ENCODE peak calls at places on chromosomes 16 and 17, in nine cellular contexts. V is testis; E is stimulated activated CD4-positive, alpha-beta T cell treated with anti-CD3 and anti-CD28 coated beads, Interleukin-1b, Interleukin-23, amount 100 ng/mL, for 4 hours; W is GM20000; D is activated naive CD4-positive, alpha-beta T cell; Y is stimulated activated CD8-positive, alpha-beta memory T cell treated with anti-CD3 and anti-CD28 coated beads, Interleukin-12 subunit alpha, Interleukin-12 subunit beta, amount 100 ng/mL, for 4 hours; G is HS-5; H is smooth muscle cell of the brain vasculature; O is ecto neural progenitor cell. J is an unnamed sample.

GRCh38 chr17:45171338-45172231 is 9.9 kb downstream of the HEXIM2 start:
- DNase-seq in W (no peak), D (no peak), O (peak), V (no peak), Y (no peak), H (no peak), E (no peak), G (no peak), J (no peak)

GRCh38 chr16:21638573-21638975 is 13.8 kb downstream of the IGSF6 start:
- DNase-seq in W (peak), O (no peak), D (no peak), Y (no peak), E (no peak), V (no peak), G (peak), H (no peak), J (no peak)

GRCh38 chr17:17303010-17303846 is at the start of gene NT5M:
- DNase-seq in V (peak), Y (peak), W (peak), H (peak), G (no peak), D (peak), O (peak), E (peak), J (peak)

GRCh38 chr17:29572691-29573557 is 4.4 kb downstream of the TP53I13 start:
- DNase-seq in H (no peak), O (peak), D (no peak), V (peak), Y (peak), E (peak), W (peak), G (no peak), J (peak)

GRCh38 chr17:44400226-44400847 is 10.9 kb upstream of the ITGA2B start:
- DNase-seq in G (no peak), W (no peak), E (no peak), V (peak), H (no peak), D (no peak), Y (no peak), O (peak), J (no peak)

GRCh38 chr17:77916771-77917481 is 41.6 kb upstream of the TNRC6C start:
- DNase-seq in E (no peak), O (no peak), D (no peak), G (no peak), H (no peak), V (no peak), W (no peak), Y (no peak), J (no peak)

GRCh38 chr17:48597775-48598631 is 4.4 kb upstream of the HOXB5 start:
- DNase-seq in Y (no peak), E (no peak), D (no peak), O (no peak), H (no peak), V (no peak), W (peak), G (no peak), J (no peak)

GRCh38 chr16:31006086-31006385 is 4.4 kb downstream of the STX1B start:
- DNase-seq in V (no peak), G (no peak), E (no peak), D (no peak), W (no peak), Y (no peak), H (no peak), O (no peak), J (no peak)

GRCh38 chr16:2752850-2753522 is 548 bp downstream of the SRRM2 start:
- DNase-seq in Y (no peak), G (peak), O (peak), E (no peak), V (peak), H (no peak), W (peak), D (peak), J (peak)

GRCh38 chr17:40545660-40546059 is 19.6 kb downstream of the CCR7 start:
- DNase-seq in G (no peak), H (no peak), O (no peak), Y (no peak), W (no peak), V (no peak), D (no peak), E (no peak), J (no peak)

GRCh38 chr17:2137342-2138098 is 82.6 kb downstream of the HIC1 start:
- DNase-seq in G (no peak), D (no peak), E (no peak), O (peak), H (peak), V (no peak), Y (no peak), W (peak), J (no peak)

GRCh38 chr16:73846292-73846849 is 450.2 kb upstream of the PSMD7 start:
- DNase-seq in Y (no peak), D (no peak), V (no peak), O (no peak), E (no peak), H (no peak), W (no peak), G (no peak), J (no peak)

GRCh38 chr17:6487243-6488007 is 43.2 kb downstream of the PIMREG start:
- DNase-seq in E (no peak), G (no peak), Y (no peak), O (no peak), W (no peak), D (no peak), H (no peak), V (peak), J (no peak)

GRCh38 chr16:59899940-59900339 is 1165.8 kb upstream of the GOT2 start:
- DNase-seq in D (no peak), E (no peak), V (no peak), W (no peak), O (no peak), Y (no peak), H (no peak), G (no peak), J (no peak)

GRCh38 chr16:69171325-69172095 is 15.5 kb upstream of the SNTB2 start:
- DNase-seq in W (no peak), V (no peak), O (no peak), H (no peak), D (no peak), Y (no peak), G (no peak), E (no peak), J (no peak)

GRCh38 chr17:76578376-76578775 is 7.3 kb downstream of the ST6GALNAC2 start:
- DNase-seq in E (no peak), Y (no peak), W (peak), V (no peak), O (no peak), G (no peak), H (no peak), D (no peak), J (no peak)

GRCh38 chr16:48526058-48526957 is 83.7 kb downstream of the N4BP1 start:
- DNase-seq in V (no peak), G (no peak), E (peak), D (no peak), W (peak), O (no peak), H (no peak), Y (no peak), J (no peak)

GRCh38 chr17:74455025-74455585 is 11.3 kb upstream of the CD300A start:
- DNase-seq in Y (no peak), V (no peak), O (peak), D (no peak), H (no peak), E (no peak), G (no peak), W (no peak), J (no peak)

GRCh38 chr16:21222495-21223337 is 10.8 kb upstream of the ANKS4B start:
- DNase-seq in D (no peak), Y (no peak), W (no peak), O (no peak), G (no peak), E (no peak), H (no peak), V (no peak), J (no peak)

GRCh38 chr16:20610192-20610891 is 34.2 kb upstream of the ACSM2B start:
- DNase-seq in H (no peak), D (no peak), V (no peak), G (no peak), Y (no peak), W (no peak), O (no peak), E (no peak), J (no peak)

GRCh38 chr17:40461036-40461721 is 17.9 kb downstream of the IGFBP4 start:
- DNase-seq in W (no peak), V (no peak), E (no peak), H (no peak), O (no peak), G (no peak), D (no peak), Y (no peak), J (no peak)

GRCh38 chr16:22425847-22426246 is 51.4 kb upstream of the CDR2 start:
- DNase-seq in D (no peak), O (no peak), G (no peak), E (no peak), V (no peak), H (no peak), W (no peak), Y (no peak), J (no peak)

GRCh38 chr17:4116516-4116915 is 26.3 kb downstream of the ZZEF1 start:
- DNase-seq in Y (no peak), O (no peak), E (no peak), H (no peak), W (no peak), G (no peak), V (no peak), D (no peak), J (no peak)

GRCh38 chr17:65131946-65132345 is 5.2 kb upstream of the RGS9 start:
- DNase-seq in V (no peak), G (peak), Y (no peak), E (no peak), W (no peak), O (no peak), H (no peak), D (no peak), J (no peak)

GRCh38 chr16:10405386-10405939 is 19.6 kb downstream of the ATF7IP2 start:
- DNase-seq in Y (no peak), E (no peak), O (no peak), H (no peak), V (peak), W (no peak), D (no peak), G (peak), J (no peak)

GRCh38 chr17:45430738-45431530 is 1.7 kb downstream of the ARHGAP27 start:
- DNase-seq in O (peak), V (no peak), Y (no peak), E (peak), W (peak), G (no peak), D (no peak), H (no peak), J (no peak)

GRCh38 chr17:6070280-6070894 is at the start of gene WSCD1:
- DNase-seq in E (peak), D (no peak), G (no peak), O (peak), Y (no peak), V (peak), H (no peak), W (peak), J (no peak)

GRCh38 chr17:28700830-28701492 is 10.7 kb downstream of the PROCA1 start:
- DNase-seq in H (no peak), W (no peak), D (no peak), G (no peak), O (no peak), E (no peak), V (no peak), Y (no peak), J (no peak)

GRCh38 chr17:29379084-29379811 is 10.9 kb upstream of the TAOK1 start:
- DNase-seq in H (no peak), E (no peak), W (no peak), V (no peak), G (no peak), O (no peak), Y (no peak), D (no peak), J (no peak)

GRCh38 chr16:25011891-25012499 is 3.2 kb downstream of the ARHGAP17 start:
- DNase-seq in Y (no peak), V (no peak), E (no peak), G (no peak), D (no peak), H (no peak), O (no peak), W (no peak), J (no peak)

GRCh38 chr16:70594569-70594968 is 51.8 kb upstream of the IL34 start:
- DNase-seq in V (peak), E (no peak), W (no peak), D (no peak), Y (no peak), H (no peak), G (no peak), O (no peak), J (peak)

GRCh38 chr17:34570491-34570890 is 8.9 kb upstream of the TMEM132E start:
- DNase-seq in O (no peak), D (no peak), V (no peak), E (no peak), G (no peak), H (no peak), Y (no peak), W (no peak), J (no peak)

GRCh38 chr17:21463779-21464407 is 87.7 kb downstream of the KCNJ12 start:
- DNase-seq in Y (no peak), H (no peak), G (no peak), D (no peak), W (no peak), E (no peak), V (peak), O (peak), J (no peak)

GRCh38 chr17:74466111-74466784 is at the start of gene CD300A:
- DNase-seq in O (no peak), Y (no peak), D (no peak), G (no peak), H (no peak), W (no peak), V (peak), E (no peak), J (no peak)

GRCh38 chr17:41118721-41119120 is 548 bp upstream of the KRTAP4-11 start:
- DNase-seq in W (no peak), H (no peak), D (no peak), G (no peak), Y (no peak), O (no peak), V (no peak), E (no peak), J (no peak)

GRCh38 chr17:51461578-51462004 is 201.2 kb downstream of the UTP18 start:
- DNase-seq in D (no peak), W (peak), V (peak), E (peak), O (peak), H (no peak), G (no peak), Y (no peak), J (peak)

GRCh38 chr17:49229805-49230600 is 584 bp downstream of the PHOSPHO1 start:
- DNase-seq in G (no peak), H (no peak), D (no peak), E (no peak), Y (no peak), V (no peak), O (no peak), W (peak), J (no peak)